ENCODE peak calls at places on chromosomes 7 and 10, in four cellular contexts. K, S, P and Y are unnamed samples.

GRCh38 chr7:150978136-150978789 is at the start of gene KCNH2:
- DNase-seq in K (no peak), S (no peak), P (no peak), Y (peak)

GRCh38 chr7:132353902-132354301 is 222.4 kb downstream of the PLXNA4 start:
- DNase-seq in K (no peak), S (no peak), P (no peak), Y (no peak)

GRCh38 chr7:28623105-28623730 is 210.9 kb downstream of the CREB5 start:
- DNase-seq in K (peak), S (peak), P (no peak), Y (no peak)

GRCh38 chr10:13867822-13868221 is 281.1 kb downstream of the PRPF18 start:
- DNase-seq in K (no peak), S (no peak), P (no peak), Y (no peak)

GRCh38 chr7:55533050-55533728 is 39.1 kb downstream of the VOPP1 start:
- DNase-seq in K (peak), S (peak), P (peak), Y (no peak)

GRCh38 chr10:110067960-110068770 is 60.4 kb downstream of the ADD3 start:
- DNase-seq in K (no peak), S (peak), P (peak), Y (no peak)

GRCh38 chr7:13602036-13602435 is 387.4 kb downstream of the ETV1 start:
- DNase-seq in K (no peak), S (no peak), P (no peak), Y (peak)

GRCh38 chr10:130934333-130935035 is 377.0 kb downstream of the TCERG1L start:
- DNase-seq in K (no peak), S (no peak), P (no peak), Y (no peak)

GRCh38 chr7:104272767-104273384 is 55.5 kb upstream of the LHFPL3 start:
- DNase-seq in K (peak), S (peak), P (no peak), Y (no peak)